ENCODE peak calls at places on chromosomes 12 and 14, in seven cellular contexts. One of them, this sample, is unnamed.

GRCh38 chr12:113825705-113826104 is 140.4 kb downstream of the RBM19 start:
- DNase-seq in body of pancreas: no peak
- DNase-seq in heart right ventricle: no peak
- DNase-seq in tibial nerve: no peak
- DNase-seq in upper lobe of right lung: no peak
- DNase-seq in lower lobe of right lung: no peak
- DNase-seq in DND-41: no peak
- DNase-seq in this sample: no peak

GRCh38 chr12:10966314-10966713 is 20.4 kb downstream of the TAS2R50 start:
- DNase-seq in heart right ventricle: no peak
- DNase-seq in tibial nerve: no peak
- DNase-seq in body of pancreas: no peak
- DNase-seq in upper lobe of right lung: no peak
- DNase-seq in DND-41: no peak
- DNase-seq in lower lobe of right lung: no peak
- DNase-seq in this sample: no peak

GRCh38 chr12:109432842-109433304 is 44.2 kb downstream of the KCTD10 start:
- DNase-seq in tibial nerve: peak
- DNase-seq in body of pancreas: peak
- DNase-seq in heart right ventricle: peak
- DNase-seq in upper lobe of right lung: peak
- DNase-seq in lower lobe of right lung: peak
- DNase-seq in DND-41: peak
- DNase-seq in this sample: peak

GRCh38 chr12:49527361-49528130 is 11.3 kb upstream of the KCNH3 start:
- DNase-seq in lower lobe of right lung: no peak
- DNase-seq in upper lobe of right lung: no peak
- DNase-seq in body of pancreas: no peak
- DNase-seq in DND-41: no peak
- DNase-seq in heart right ventricle: no peak
- DNase-seq in tibial nerve: no peak
- DNase-seq in this sample: no peak

GRCh38 chr12:45543887-45544286 is 185.6 kb upstream of the ARID2 start:
- DNase-seq in DND-41: peak
- DNase-seq in heart right ventricle: peak
- DNase-seq in lower lobe of right lung: no peak
- DNase-seq in body of pancreas: peak
- DNase-seq in tibial nerve: no peak
- DNase-seq in upper lobe of right lung: no peak
- DNase-seq in this sample: no peak

GRCh38 chr14:44053422-44053821 is 453.7 kb downstream of the FSCB start:
- DNase-seq in body of pancreas: no peak
- DNase-seq in tibial nerve: no peak
- DNase-seq in lower lobe of right lung: no peak
- DNase-seq in DND-41: no peak
- DNase-seq in heart right ventricle: no peak
- DNase-seq in upper lobe of right lung: no peak
- DNase-seq in this sample: no peak

GRCh38 chr12:115095073-115095748 is 411.2 kb upstream of the TBX3 start:
- DNase-seq in DND-41: no peak
- DNase-seq in lower lobe of right lung: no peak
- DNase-seq in tibial nerve: no peak
- DNase-seq in heart right ventricle: no peak
- DNase-seq in body of pancreas: no peak
- DNase-seq in upper lobe of right lung: no peak
- DNase-seq in this sample: no peak

GRCh38 chr12:120199025-120199424 is 1.9 kb downstream of the RPLP0 start:
- DNase-seq in lower lobe of right lung: no peak
- DNase-seq in DND-41: no peak
- DNase-seq in body of pancreas: no peak
- DNase-seq in heart right ventricle: no peak
- DNase-seq in tibial nerve: no peak
- DNase-seq in upper lobe of right lung: no peak
- DNase-seq in this sample: no peak

GRCh38 chr14:101070540-101071492 is 167.3 kb upstream of the RTL1 start:
- DNase-seq in body of pancreas: peak
- DNase-seq in upper lobe of right lung: peak
- DNase-seq in lower lobe of right lung: no peak
- DNase-seq in tibial nerve: peak
- DNase-seq in DND-41: no peak
- DNase-seq in heart right ventricle: peak
- DNase-seq in this sample: peak

GRCh38 chr14:62736426-62737043 is 308.7 kb downstream of the KCNH5 start:
- DNase-seq in tibial nerve: no peak
- DNase-seq in lower lobe of right lung: no peak
- DNase-seq in heart right ventricle: no peak
- DNase-seq in body of pancreas: no peak
- DNase-seq in DND-41: no peak
- DNase-seq in upper lobe of right lung: no peak
- DNase-seq in this sample: no peak

GRCh38 chr12:127500513-127500912 is 766.5 kb upstream of the TMEM132C start:
- DNase-seq in body of pancreas: no peak
- DNase-seq in heart right ventricle: no peak
- DNase-seq in lower lobe of right lung: no peak
- DNase-seq in DND-41: no peak
- DNase-seq in tibial nerve: no peak
- DNase-seq in upper lobe of right lung: no peak
- DNase-seq in this sample: no peak

GRCh38 chr12:127496255-127496654 is 770.7 kb upstream of the TMEM132C start:
- DNase-seq in tibial nerve: no peak
- DNase-seq in lower lobe of right lung: no peak
- DNase-seq in upper lobe of right lung: no peak
- DNase-seq in body of pancreas: no peak
- DNase-seq in DND-41: no peak
- DNase-seq in heart right ventricle: no peak
- DNase-seq in this sample: no peak

DNA sequence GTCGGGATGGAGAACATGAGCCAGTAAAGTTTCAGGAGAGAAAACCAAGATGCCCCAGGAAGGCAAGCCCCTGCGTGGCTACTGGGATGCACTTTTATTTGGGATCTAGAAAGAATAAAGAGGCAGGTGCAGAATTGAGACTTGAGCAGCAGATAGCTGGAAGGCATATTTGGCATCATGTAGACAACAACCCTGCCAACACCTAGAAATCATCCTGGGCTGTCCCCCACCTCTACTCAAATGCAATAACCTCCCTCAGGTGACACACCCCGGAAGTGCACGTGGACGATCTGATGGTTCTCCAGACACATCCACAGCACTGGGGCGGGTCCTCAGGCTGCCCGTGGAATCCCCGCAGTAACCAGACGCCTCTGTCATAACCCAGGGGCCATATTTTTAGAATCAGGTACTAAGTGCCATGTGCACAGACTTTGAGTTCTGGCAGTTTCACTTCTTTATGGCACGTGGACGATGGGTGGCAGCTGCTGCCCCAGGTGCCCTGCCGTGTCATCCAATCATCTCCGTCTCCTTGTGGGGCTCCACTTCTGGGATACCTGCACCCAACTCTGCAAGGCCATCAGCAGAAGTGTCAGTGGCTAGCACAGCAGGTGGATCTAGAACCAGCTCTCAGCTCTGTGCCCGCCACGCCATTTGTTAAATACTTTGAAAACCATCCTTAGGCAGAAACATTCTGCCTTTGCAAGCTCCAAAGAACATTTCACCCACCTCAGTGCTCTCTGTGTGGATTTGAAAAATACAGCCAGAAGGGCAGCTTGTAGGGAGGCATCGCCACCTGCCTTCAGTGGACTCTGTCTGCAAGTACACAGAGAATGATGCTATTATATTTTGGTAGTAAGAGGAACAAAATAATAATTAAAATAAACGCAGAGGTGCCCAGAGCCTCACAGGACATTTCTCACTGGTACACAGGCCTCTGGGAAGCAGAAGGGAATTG is 771.7 kb upstream of the TMEM132C start:
- DNase-seq in lower lobe of right lung: no peak
- DNase-seq in heart right ventricle: no peak
- DNase-seq in upper lobe of right lung: no peak
- DNase-seq in tibial nerve: no peak
- DNase-seq in DND-41: no peak
- DNase-seq in body of pancreas: no peak
- DNase-seq in this sample: no peak
- TF ChIP-seq CTCF in lower lobe of right lung: no peak
- TF ChIP-seq CTCF in heart right ventricle: no peak
- TF ChIP-seq CTCF in upper lobe of right lung: no peak
- TF ChIP-seq CTCF in tibial nerve: no peak
- TF ChIP-seq CTCF in DND-41: no peak
- TF ChIP-seq CTCF in body of pancreas: no peak
- TF ChIP-seq CTCF in this sample: no peak

GRCh38 chr14:51491776-51492175 is 159.9 kb upstream of the FRMD6 start:
- DNase-seq in tibial nerve: no peak
- DNase-seq in heart right ventricle: no peak
- DNase-seq in upper lobe of right lung: no peak
- DNase-seq in lower lobe of right lung: no peak
- DNase-seq in body of pancreas: no peak
- DNase-seq in DND-41: no peak
- DNase-seq in this sample: no peak
- H3K27ac ChIP-seq in tibial nerve: no peak
- H3K27ac ChIP-seq in heart right ventricle: no peak
- H3K27ac ChIP-seq in upper lobe of right lung: no peak
- H3K27ac ChIP-seq in lower lobe of right lung: no peak
- H3K27ac ChIP-seq in body of pancreas: no peak
- H3K27ac ChIP-seq in DND-41: no peak
- H3K27ac ChIP-seq in this sample: no peak

DNA sequence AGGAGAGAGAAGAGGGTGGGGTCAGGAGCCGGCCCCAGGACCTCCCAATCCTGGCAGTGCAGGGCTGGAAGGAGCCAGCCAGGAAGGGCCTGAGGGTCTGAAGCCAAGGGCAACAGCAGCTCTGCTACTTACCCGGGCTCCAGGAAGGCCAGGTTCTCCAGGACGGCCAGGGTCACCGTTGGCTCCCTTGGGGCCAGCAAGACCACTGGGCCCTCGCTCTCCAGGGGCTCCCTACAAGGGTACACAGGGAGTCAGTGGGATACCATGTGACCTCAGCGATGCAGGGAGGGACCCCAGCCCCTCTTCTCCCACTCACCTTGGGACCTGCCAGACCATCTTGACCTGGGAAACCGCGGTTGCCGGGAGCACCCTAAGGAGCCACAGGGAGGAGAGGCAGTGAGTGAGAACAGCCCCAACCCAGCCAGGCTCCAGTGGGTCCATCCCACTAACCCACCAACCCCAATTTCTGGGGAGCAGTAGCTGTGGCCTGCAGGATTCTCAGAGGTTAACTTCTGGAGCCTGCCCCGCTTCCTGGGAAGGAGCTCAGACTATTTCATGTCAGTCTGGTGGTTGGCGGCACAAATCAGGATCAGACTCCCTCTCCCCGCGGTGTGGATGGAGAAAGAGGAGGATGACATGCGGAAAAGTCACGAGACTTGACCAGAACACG is 18.5 kb downstream of the COL2A1 start:
- DNase-seq in body of pancreas: no peak
- DNase-seq in upper lobe of right lung: no peak
- DNase-seq in DND-41: no peak
- DNase-seq in tibial nerve: no peak
- DNase-seq in lower lobe of right lung: no peak
- DNase-seq in heart right ventricle: no peak
- DNase-seq in this sample: no peak
- TF ChIP-seq CTCF in body of pancreas: no peak
- TF ChIP-seq CTCF in upper lobe of right lung: no peak
- TF ChIP-seq CTCF in DND-41: no peak
- TF ChIP-seq CTCF in tibial nerve: no peak
- TF ChIP-seq CTCF in lower lobe of right lung: no peak
- TF ChIP-seq CTCF in heart right ventricle: no peak
- TF ChIP-seq CTCF in this sample: no peak

DNA sequence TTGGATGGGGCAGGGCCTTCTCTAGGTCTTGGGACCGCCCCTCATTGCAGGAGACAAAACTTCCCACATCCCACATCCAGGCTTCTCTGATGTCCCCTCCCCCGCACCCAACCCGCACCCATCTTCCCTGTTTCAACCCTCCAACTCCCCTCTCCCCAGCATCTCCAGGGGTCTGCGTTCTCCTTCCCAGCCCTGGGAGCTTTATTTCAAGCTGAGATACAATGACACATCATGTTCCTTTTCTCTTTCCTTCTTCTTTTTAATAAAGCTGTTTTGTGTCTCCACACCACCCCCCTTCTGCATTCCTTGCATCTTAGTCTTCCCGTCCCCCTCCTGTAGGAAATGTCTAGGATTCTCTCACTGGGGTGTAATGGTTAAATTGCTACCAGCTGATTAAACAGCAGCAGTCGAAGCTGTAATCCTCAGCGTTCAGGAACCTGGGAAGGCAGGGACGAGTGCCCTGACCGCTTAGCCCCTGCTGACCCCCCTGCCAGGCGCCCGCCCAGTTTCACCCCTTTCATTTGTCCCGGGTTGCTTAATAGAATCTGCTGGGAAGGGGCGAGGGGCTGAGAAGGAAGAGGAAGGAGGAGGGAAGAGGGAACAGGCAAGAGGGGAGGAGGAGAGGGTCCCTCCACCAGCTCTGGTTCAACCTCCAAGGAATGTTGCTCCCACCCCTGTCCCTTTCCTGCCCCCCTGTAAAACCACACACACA is 104.4 kb upstream of the MED13L start:
- DNase-seq in body of pancreas: no peak
- DNase-seq in lower lobe of right lung: no peak
- DNase-seq in heart right ventricle: no peak
- DNase-seq in upper lobe of right lung: no peak
- DNase-seq in tibial nerve: no peak
- DNase-seq in DND-41: no peak
- DNase-seq in this sample: no peak
- H3K27ac ChIP-seq in body of pancreas: no peak
- H3K27ac ChIP-seq in lower lobe of right lung: no peak
- H3K27ac ChIP-seq in heart right ventricle: no peak
- H3K27ac ChIP-seq in upper lobe of right lung: no peak
- H3K27ac ChIP-seq in tibial nerve: peak
- H3K27ac ChIP-seq in DND-41: no peak
- H3K27ac ChIP-seq in this sample: no peak

This sample was measured in suprapubic skin.